ENCODE peak calls at places on chromosomes 1 and 21, in four cellular contexts. X, G, S and M are unnamed samples. For H3K4me1, the result is how much of the 10 kb centered on the place peaks cover.

GRCh38 chr1:28578696-28579218 is 13.3 kb upstream of the RAB42 start:
- DNase-seq in G (no peak), S (no peak), X (no peak), M (no peak)

GRCh38 chr1:3838788-3839187 is 18.2 kb downstream of the CEP104 start:
- DNase-seq in G (no peak), S (no peak), X (no peak), M (no peak)

GRCh38 chr1:228899421-228899956 is 164.2 kb downstream of the RHOU start:
- DNase-seq in S (no peak), G (no peak), X (no peak), M (no peak)

GRCh38 chr21:46605759-46606426 is 1.0 kb upstream of the S100B start:
- DNase-seq in G (peak), S (peak), X (peak), M (peak)

GRCh38 chr1:230568008-230568407 is 74.3 kb upstream of the COG2 start:
- DNase-seq in G (no peak), X (no peak), S (no peak), M (no peak)

GRCh38 chr1:183374825-183375224 is 43.4 kb downstream of the NMNAT2 start:
- DNase-seq in X (no peak), G (no peak), S (no peak), M (no peak)

GRCh38 chr1:42305639-42306038 is 29.4 kb downstream of the FOXJ3 start:
- DNase-seq in X (no peak), G (no peak), S (no peak), M (no peak)

GRCh38 chr1:201708085-201708512 is 120.9 kb upstream of the IPO9 start:
- DNase-seq in X (no peak), S (no peak), G (no peak), M (no peak)

GRCh38 chr21:27021046-27021445 is 54.2 kb upstream of the ADAMTS5 start:
- DNase-seq in X (no peak), G (no peak), S (no peak), M (no peak)

GRCh38 chr1:179025125-179025974 is at the start of gene FAM20B:
- DNase-seq in G (peak), X (peak), S (peak), M (peak)

GRCh38 chr1:107162745-107163144 is 21.9 kb downstream of the NTNG1 start:
- DNase-seq in S (no peak), X (no peak), G (no peak), M (no peak)

GRCh38 chr1:24391882-24392603 is 21.5 kb downstream of the STPG1 start:
- DNase-seq in X (peak), S (peak), G (peak), M (peak)

GRCh38 chr1:85801520-85801919 is 93.3 kb upstream of the ZNHIT6 start:
- DNase-seq in S (no peak), X (no peak), G (no peak), M (no peak)

GRCh38 chr1:186214816-186215215 is 160.2 kb downstream of the TPR start:
- DNase-seq in X (no peak), S (no peak), G (no peak), M (no peak)

GRCh38 chr1:193211539-193211938 is 25.1 kb upstream of the B3GALT2 start:
- DNase-seq in S (no peak), X (no peak), G (no peak), M (peak)

GRCh38 chr1:6359568-6360496 is 33.7 kb downstream of the ACOT7 start:
- DNase-seq in S (peak), X (peak), G (peak), M (peak)

GRCh38 chr21:15775981-15776380 is 46.2 kb downstream of the USP25 start:
- DNase-seq in X (no peak), G (no peak), S (no peak), M (no peak)

GRCh38 chr1:25004355-25004754 is 74.3 kb upstream of the RUNX3 start:
- DNase-seq in S (no peak), X (peak), G (no peak), M (no peak)

GRCh38 chr1:62368989-62369388 is 49.8 kb upstream of the KANK4 start:
- DNase-seq in S (no peak), X (no peak), G (no peak), M (no peak)

GRCh38 chr1:2374260-2375155 is 16.8 kb downstream of the MORN1 start:
- DNase-seq in G (no peak), X (no peak), S (no peak), M (no peak)

GRCh38 chr1:204493145-204493881 is 1.3 kb downstream of the PIK3C2B start:
- DNase-seq in S (no peak), X (peak), G (peak), M (no peak)

GRCh38 chr1:2534775-2535387 is 4.8 kb upstream of the HES5 start:
- DNase-seq in G (peak), S (no peak), X (no peak), M (no peak)

GRCh38 chr1:38223391-38223790 is 176.8 kb upstream of the POU3F1 start:
- DNase-seq in S (no peak), G (no peak), X (no peak), M (no peak)

GRCh38 chr1:85934531-85934930 is 222.0 kb downstream of the COL24A1 start:
- DNase-seq in S (no peak), G (no peak), X (no peak), M (no peak)

GRCh38 chr1:27572019-27572678 is 31.8 kb downstream of the AHDC1 start:
- DNase-seq in G (no peak), X (no peak), S (no peak), M (no peak)

GRCh38 chr1:91075233-91076135 is 53.6 kb upstream of the ZNF644 start:
- DNase-seq in X (no peak), G (no peak), S (no peak), M (no peak)

GRCh38 chr1:171841931-171842723 is 829 bp downstream of the DNM3 start:
- DNase-seq in X (peak), G (no peak), S (peak), M (peak)

GRCh38 chr1:36160949-36161485 is 5.1 kb downstream of the MAP7D1 start:
- DNase-seq in G (peak), X (peak), S (peak), M (peak)

GRCh38 chr1:36162680-36163079 is 6.7 kb downstream of the MAP7D1 start:
- DNase-seq in G (no peak), X (no peak), S (no peak), M (no peak)

GRCh38 chr1:36163426-36163825 is 7.5 kb downstream of the MAP7D1 start:
- DNase-seq in X (no peak), S (no peak), G (no peak), M (no peak)

GRCh38 chr1:36160388-36160948 is 4.5 kb downstream of the MAP7D1 start:
- DNase-seq in X (no peak), S (no peak), G (no peak), M (no peak)

GRCh38 chr1:36161656-36162531 is 5.9 kb downstream of the MAP7D1 start:
- DNase-seq in G (peak), S (peak), X (peak), M (peak)
- H3K4me3 ChIP-seq in G (no peak), S (peak), X (peak), M (peak)

DNA sequence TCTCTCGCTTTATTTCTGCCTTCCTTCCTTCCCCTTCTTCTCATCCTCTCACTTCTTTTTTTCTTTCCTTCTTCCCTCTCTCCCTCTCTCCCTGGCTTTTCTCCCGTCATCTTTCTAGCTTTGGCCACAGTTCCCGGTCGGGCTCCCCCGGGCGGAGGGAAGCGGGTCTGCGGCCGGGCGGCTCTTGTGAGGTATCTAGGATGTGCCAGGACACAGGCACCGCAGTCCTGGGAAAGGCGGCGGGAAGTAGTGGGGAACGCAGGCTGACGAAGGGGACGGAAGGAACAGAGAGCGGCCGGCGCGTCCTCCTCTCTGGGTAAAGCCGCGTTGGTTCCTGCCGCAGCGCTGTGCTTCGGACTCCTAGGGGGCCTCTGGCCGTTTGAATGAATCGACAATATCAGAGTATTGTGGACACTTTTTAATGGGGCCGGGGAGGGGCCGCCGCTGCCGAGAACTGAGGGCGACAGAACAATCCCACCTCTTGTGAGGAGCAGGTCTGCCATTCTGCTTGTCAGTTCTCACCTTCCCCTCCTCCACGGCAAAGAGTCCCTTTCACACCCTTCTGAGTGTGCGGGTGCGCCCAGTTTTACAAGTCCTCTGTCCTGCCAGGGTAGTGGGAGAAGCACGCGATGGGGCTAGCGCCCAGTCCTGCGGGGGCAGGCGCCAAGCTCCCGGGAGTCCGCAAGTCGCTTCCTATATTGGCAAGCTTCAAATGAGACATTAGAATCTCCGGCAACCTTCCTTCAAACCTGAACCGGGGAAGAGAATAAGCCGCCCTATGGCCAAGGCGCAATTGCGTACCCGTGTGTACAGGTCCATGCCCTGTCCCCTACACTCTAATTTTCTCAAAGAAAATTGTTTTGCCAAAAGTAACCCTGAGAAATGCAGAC is 1.1 kb upstream of the LHX9 start:
- DNase-seq in G (no peak), X (peak), S (no peak), M (no peak)
- H3K4me1 ChIP-seq in G (under half), X (half or more), S (half or more), M (half or more)

GRCh38 chr1:206511362-206512064 is 4.2 kb downstream of the RASSF5 start:
- DNase-seq in G (no peak), S (no peak), X (no peak), M (no peak)
- H3K27ac ChIP-seq in G (no peak), S (no peak), X (no peak), M (no peak)

GRCh38 chr1:112894561-112895011 is 61.4 kb downstream of the SLC16A1 start:
- DNase-seq in G (no peak), X (no peak), S (no peak), M (no peak)

GRCh38 chr1:112894010-112894292 is 62.0 kb downstream of the SLC16A1 start:
- DNase-seq in S (no peak), X (no peak), G (no peak), M (no peak)

GRCh38 chr1:112901387-112901786 is 54.6 kb downstream of the SLC16A1 start:
- DNase-seq in S (no peak), X (no peak), G (no peak), M (no peak)

GRCh38 chr1:112893288-112894009 is 62.5 kb downstream of the SLC16A1 start:
- DNase-seq in X (no peak), S (no peak), G (no peak), M (no peak)

GRCh38 chr1:112896783-112897182 is 59.2 kb downstream of the SLC16A1 start:
- DNase-seq in X (no peak), G (no peak), S (no peak), M (no peak)
- H3K4me3 ChIP-seq in X (no peak), G (no peak), S (no peak), M (no peak)

DNA sequence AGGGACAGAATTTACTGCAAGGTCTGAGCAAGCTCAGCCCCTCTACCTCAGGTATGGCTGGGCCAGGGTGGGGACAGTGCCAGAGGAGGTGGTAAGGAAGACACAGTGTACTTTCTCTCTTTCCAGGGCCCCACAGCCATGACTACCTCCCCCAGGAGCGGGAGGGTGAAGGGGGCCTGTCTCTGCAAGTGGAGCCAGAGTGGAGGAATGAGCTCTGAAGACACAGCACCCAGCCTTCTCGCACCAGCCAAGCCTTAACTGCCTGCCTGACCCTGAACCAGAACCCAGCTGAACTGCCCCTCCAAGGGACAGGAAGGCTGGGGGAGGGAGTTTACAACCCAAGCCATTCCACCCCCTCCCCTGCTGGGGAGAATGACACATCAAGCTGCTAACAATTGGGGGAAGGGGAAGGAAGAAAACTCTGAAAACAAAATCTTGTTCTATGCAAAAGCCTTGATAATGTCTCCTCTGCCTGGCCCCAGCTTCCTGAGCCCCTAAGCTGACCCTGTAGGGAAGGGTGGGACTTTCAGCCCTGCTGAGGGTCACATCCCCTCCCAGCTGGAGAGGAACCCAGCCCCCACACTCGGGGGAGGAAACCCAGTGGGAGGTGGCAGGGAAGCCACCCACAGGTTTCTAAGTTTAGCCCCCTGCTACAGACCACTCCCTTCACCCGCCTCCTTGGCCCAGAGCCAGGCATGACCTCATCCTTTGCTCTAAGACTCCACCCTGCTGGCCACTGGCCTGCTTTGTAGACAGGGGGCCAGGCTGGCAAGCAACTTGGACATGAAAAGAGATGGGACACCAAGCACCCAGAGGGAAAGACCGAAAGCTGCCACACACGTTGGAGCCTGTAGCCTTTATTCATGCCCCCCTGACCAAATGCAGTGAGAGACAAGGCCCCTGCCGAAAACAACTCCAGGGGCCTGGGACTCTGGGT is 6.4 kb downstream of the RHOC start:
- DNase-seq in X (peak), G (peak), S (peak), M (peak)
- H3K4me1 ChIP-seq in X (under half), G (under half), S (under half), M (under half)